ENCODE peak calls at places on chromosomes 7 and 10, in seven cellular contexts. U, S, B, G, L, V and D are unnamed samples.

GRCh38 chr7:44884553-44885393 is 557 bp downstream of the PURB start:
- DNase-seq in U (peak), S (peak), B (peak), G (peak), L (peak), V (peak), D (no peak)

GRCh38 chr10:113560071-113560470 is 7.2 kb downstream of the HABP2 start:
- DNase-seq in U (no peak), S (no peak), B (no peak), G (no peak), L (no peak), V (no peak), D (no peak)

GRCh38 chr7:103685646-103686418 is 239.8 kb upstream of the SLC26A5 start:
- DNase-seq in U (no peak), S (no peak), B (no peak), G (no peak), L (no peak), V (no peak), D (no peak)

GRCh38 chr10:1253476-1254353 is 197.5 kb downstream of the WDR37 start:
- DNase-seq in U (no peak), S (no peak), B (no peak), G (no peak), L (no peak), V (no peak), D (no peak)

GRCh38 chr7:123712619-123713018 is 36.2 kb downstream of the WASL start:
- DNase-seq in U (no peak), S (no peak), B (peak), G (no peak), L (no peak), V (no peak), D (no peak)

GRCh38 chr7:1230411-1231213 is 2.1 kb upstream of the UNCX start:
- DNase-seq in U (no peak), S (no peak), B (no peak), G (peak), L (no peak), V (no peak), D (no peak)

GRCh38 chr7:18019562-18019961 is 8.1 kb downstream of the PRPS1L1 start:
- DNase-seq in U (no peak), S (no peak), B (peak), G (no peak), L (no peak), V (no peak), D (no peak)

GRCh38 chr10:7192831-7193348 is 217.9 kb downstream of the SFMBT2 start:
- DNase-seq in U (no peak), S (no peak), B (no peak), G (no peak), L (no peak), V (no peak), D (no peak)

GRCh38 chr10:114623661-114624294 is 34.3 kb downstream of the ABLIM1 start:
- DNase-seq in U (no peak), S (no peak), B (peak), G (no peak), L (no peak), V (peak), D (no peak)

GRCh38 chr10:60430017-60430416 is 40.3 kb upstream of the ANK3 start:
- DNase-seq in U (no peak), S (no peak), B (no peak), G (no peak), L (no peak), V (no peak), D (no peak)

GRCh38 chr10:130337305-130337640 is 201.1 kb downstream of the GLRX3 start:
- DNase-seq in U (no peak), S (no peak), B (no peak), G (no peak), L (no peak), V (no peak), D (no peak)

GRCh38 chr10:30080161-30080560 is 20.8 kb upstream of the JCAD start:
- DNase-seq in U (no peak), S (no peak), B (no peak), G (no peak), L (no peak), V (no peak), D (no peak)

GRCh38 chr10:110840225-110840922 is 31.4 kb upstream of the PDCD4 start:
- DNase-seq in U (peak), S (no peak), B (no peak), G (no peak), L (peak), V (peak), D (no peak)

GRCh38 chr10:69504576-69505250 is 53.4 kb downstream of the TSPAN15 start:
- DNase-seq in U (peak), S (no peak), B (no peak), G (no peak), L (peak), V (no peak), D (no peak)

GRCh38 chr10:44959243-44960097 is at the start of gene RASSF4:
- DNase-seq in U (peak), S (peak), B (peak), G (peak), L (peak), V (peak), D (no peak)

GRCh38 chr10:59578741-59579140 is 130.9 kb downstream of the SLC16A9 start:
- DNase-seq in U (no peak), S (no peak), B (no peak), G (no peak), L (no peak), V (no peak), D (no peak)

GRCh38 chr7:155120460-155120859 is 50.3 kb downstream of the HTR5A start:
- DNase-seq in U (no peak), S (no peak), B (no peak), G (no peak), L (no peak), V (no peak), D (no peak)

GRCh38 chr10:132532784-132533560 is 4.6 kb upstream of the INPP5A start:
- DNase-seq in U (peak), S (no peak), B (peak), G (no peak), L (no peak), V (no peak), D (peak)

GRCh38 chr10:59611048-59611447 is 98.6 kb downstream of the SLC16A9 start:
- DNase-seq in U (no peak), S (no peak), B (no peak), G (no peak), L (no peak), V (no peak), D (no peak)

GRCh38 chr10:103671126-103671525 is 177.6 kb downstream of the NEURL1 start:
- DNase-seq in U (no peak), S (no peak), B (no peak), G (no peak), L (no peak), V (no peak), D (no peak)

GRCh38 chr10:5396545-5396944 is 8.1 kb downstream of the TUBAL3 start:
- DNase-seq in U (no peak), S (no peak), B (no peak), G (no peak), L (no peak), V (peak), D (no peak)

GRCh38 chr10:17951868-17952371 is at the start of gene SLC39A12:
- DNase-seq in U (no peak), S (no peak), B (peak), G (no peak), L (no peak), V (no peak), D (no peak)

GRCh38 chr7:99248391-99249067 is 24.1 kb upstream of the MYH16 start:
- DNase-seq in U (no peak), S (no peak), B (no peak), G (no peak), L (no peak), V (peak), D (no peak)

GRCh38 chr10:96642973-96643372 is 56.2 kb upstream of the TM9SF3 start:
- DNase-seq in U (peak), S (peak), B (peak), G (peak), L (peak), V (peak), D (no peak)

GRCh38 chr7:150829426-150829825 is 22.9 kb upstream of the AOC1 start:
- DNase-seq in U (no peak), S (no peak), B (no peak), G (no peak), L (no peak), V (no peak), D (no peak)

GRCh38 chr10:33055636-33056035 is 97.6 kb upstream of the ITGB1 start:
- DNase-seq in U (no peak), S (no peak), B (no peak), G (no peak), L (no peak), V (no peak), D (no peak)

GRCh38 chr10:126097558-126098215 is 201.3 kb downstream of the FANK1 start:
- DNase-seq in U (no peak), S (no peak), B (no peak), G (no peak), L (no peak), V (no peak), D (no peak)

GRCh38 chr7:55365103-55365679 is at the start of gene LANCL2:
- DNase-seq in U (no peak), S (no peak), B (peak), G (peak), L (peak), V (no peak), D (no peak)

GRCh38 chr10:490891-491571 is 198.4 kb downstream of the DIP2C start:
- DNase-seq in U (peak), S (peak), B (peak), G (no peak), L (peak), V (no peak), D (no peak)

GRCh38 chr10:80289451-80290287 is at the start of gene MAT1A:
- DNase-seq in U (no peak), S (no peak), B (peak), G (no peak), L (no peak), V (peak), D (no peak)
- TF ChIP-seq CTCF in U (no peak), S (no peak), B (no peak), G (no peak), L (no peak), V (peak), D (peak)

DNA sequence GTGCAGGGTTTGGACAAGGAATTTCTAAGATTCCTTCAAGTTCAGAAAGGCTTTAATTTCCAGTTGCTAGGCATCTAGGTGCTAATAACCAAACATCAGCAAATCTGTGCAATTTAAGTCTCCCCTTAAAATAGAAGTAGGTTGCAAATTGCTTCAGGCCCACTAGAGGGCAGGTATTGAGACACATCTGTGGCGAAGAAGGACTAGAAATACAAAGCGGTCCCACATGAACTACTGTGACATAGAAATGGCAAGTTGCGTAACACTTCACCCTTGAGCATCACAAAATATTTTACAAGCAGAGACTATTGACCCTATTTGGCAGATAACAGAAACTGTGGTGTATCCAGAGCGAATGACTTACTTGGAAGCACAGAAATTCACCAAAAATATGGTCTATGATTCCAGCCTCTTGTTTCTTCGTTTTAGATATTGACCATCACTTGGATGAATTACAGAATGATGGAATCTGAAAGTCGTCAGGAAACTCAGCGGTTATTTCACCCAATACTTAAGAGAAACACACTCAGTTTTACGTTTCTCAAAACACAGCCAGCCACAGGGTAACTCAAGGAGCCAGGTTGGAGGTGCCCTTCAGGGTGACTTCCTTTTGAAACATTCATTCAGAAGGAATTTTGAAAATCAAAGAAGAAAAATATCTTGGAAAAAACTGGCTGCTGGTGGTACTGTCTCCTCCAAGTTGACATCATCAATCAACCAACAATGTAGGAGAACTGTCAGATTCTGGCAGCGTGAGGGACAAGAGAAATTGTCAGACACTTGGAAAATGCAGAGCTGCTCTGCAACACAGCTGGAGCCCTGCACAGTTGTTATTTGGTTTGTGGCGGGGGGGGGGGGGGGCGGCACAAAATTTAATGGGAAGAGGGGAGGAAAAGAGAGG is 256.3 kb upstream of the MINDY3 start:
- DNase-seq in U (no peak), S (peak), B (peak), G (peak), L (no peak), V (peak), D (no peak)
- TF ChIP-seq CTCF in U (no peak), S (no peak), B (no peak), G (peak), L (no peak), V (peak), D (peak)

GRCh38 chr10:13790196-13790595 is 203.4 kb downstream of the PRPF18 start:
- DNase-seq in U (no peak), S (no peak), B (no peak), G (no peak), L (no peak), V (no peak), D (no peak)

GRCh38 chr10:13791483-13791882 is 204.7 kb downstream of the PRPF18 start:
- DNase-seq in U (no peak), S (no peak), B (no peak), G (no peak), L (no peak), V (no peak), D (no peak)

GRCh38 chr10:13789448-13789829 is 202.7 kb downstream of the PRPF18 start:
- DNase-seq in U (no peak), S (no peak), B (no peak), G (no peak), L (no peak), V (no peak), D (no peak)

GRCh38 chr10:13794982-13795381 is 208.2 kb downstream of the PRPF18 start:
- DNase-seq in U (no peak), S (no peak), B (no peak), G (no peak), L (no peak), V (no peak), D (no peak)

DNA sequence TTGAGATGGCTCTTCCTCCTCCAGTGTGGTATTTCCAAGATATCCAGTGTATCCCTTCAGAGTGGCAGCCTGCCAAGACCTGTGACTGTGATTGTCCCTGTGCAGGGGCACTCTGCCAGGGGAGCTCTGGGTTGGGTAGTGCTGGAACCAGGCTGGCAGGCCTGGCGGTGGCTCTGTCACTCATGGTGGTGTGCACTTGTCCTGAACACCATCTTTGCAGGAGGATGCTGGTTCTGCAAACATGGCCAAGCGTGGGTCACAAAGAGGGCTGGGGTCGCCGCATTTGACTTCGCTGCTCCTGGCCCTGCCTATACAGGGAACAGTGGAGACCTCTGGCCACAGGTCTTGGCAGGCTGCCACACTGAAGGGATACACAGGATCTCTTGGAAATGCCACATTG is 205.2 kb downstream of the PRPF18 start:
- DNase-seq in U (no peak), S (peak), B (no peak), G (no peak), L (peak), V (peak), D (no peak)
- TF ChIP-seq CTCF in U (no peak), S (no peak), B (no peak), G (no peak), L (no peak), V (no peak), D (no peak)

DNA sequence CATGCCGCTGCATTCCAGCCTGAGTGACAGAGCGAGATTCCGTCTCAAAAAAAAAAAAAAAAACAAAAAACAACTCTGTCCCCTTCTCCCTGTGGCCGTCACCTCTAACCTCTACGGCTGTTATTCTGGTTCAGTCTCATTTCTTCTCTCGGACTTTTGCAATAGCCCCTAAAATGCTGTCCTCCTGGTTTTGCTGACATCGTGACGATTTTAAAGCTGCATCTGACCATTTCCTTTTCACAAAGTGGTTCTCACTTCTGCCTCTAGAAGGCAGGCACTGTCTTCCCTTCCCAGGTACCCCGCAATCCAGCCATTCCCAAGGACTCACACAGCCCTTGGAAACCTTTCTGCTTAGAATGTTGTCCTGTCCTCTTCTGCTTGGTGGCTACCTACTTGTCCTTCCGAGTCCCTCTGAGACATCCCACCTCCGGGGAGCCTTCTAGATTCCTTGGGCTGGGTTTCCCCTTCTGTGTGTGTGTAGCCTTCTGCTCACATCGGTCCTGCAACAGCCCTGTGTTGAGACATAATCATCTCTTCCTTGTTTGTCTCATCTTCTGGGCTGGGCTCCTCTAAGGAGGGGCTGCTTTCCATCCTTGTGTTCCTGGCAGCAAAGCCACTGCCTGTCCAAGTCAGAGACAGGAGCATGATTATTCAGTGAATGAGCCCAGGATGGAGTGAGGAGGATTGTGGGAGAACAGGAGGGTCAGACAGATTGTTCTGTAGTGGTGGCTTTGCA is 83.1 kb downstream of the GRK5 start:
- DNase-seq in U (no peak), S (peak), B (no peak), G (no peak), L (no peak), V (no peak), D (peak)
- TF ChIP-seq CTCF in U (no peak), S (no peak), B (no peak), G (peak), L (no peak), V (no peak), D (peak)

GRCh38 chr7:12493866-12494265 is 76.7 kb upstream of the SCIN start:
- DNase-seq in U (no peak), S (no peak), B (no peak), G (no peak), L (no peak), V (no peak), D (no peak)
- TF ChIP-seq CTCF in U (no peak), S (no peak), B (no peak), G (no peak), L (no peak), V (no peak), D (no peak)

DNA sequence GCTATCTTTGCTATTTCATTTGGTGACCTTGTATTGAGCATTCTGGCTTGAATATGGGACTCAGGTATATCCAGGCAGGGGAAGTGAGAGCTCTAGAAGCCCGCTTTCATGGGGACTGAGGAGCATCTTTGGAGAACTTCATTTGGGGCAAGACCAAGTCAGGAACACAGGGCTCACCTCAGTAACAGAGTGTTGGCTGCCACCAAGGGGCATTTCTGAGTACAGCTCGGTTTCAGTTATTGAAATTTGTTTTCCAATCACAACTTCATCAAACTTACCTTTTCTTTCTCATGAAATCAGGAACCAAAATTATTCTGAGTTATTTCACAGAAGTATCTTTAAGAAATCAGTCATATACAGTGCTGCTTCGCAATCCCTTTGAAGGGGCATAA is 337.2 kb downstream of the C7orf25 start:
- DNase-seq in U (no peak), S (no peak), B (peak), G (peak), L (no peak), V (no peak), D (no peak)
- TF ChIP-seq CTCF in U (peak), S (no peak), B (peak), G (peak), L (no peak), V (no peak), D (peak)